ENCODE peak calls at places on chromosomes 5 and 9, in six cellular contexts. P is A549; R is CD8-positive, alpha-beta T cell; C is lower leg skin; J is cardiac fibroblast; A is tibial nerve. I is an unnamed sample.

GRCh38 chr5:3118321-3118720 is 366.8 kb upstream of the IRX2 start:
- DNase-seq in P (no peak), C (no peak), R (no peak), J (no peak), A (no peak), I (no peak)

GRCh38 chr5:16784088-16784487 is 152.0 kb downstream of the MYO10 start:
- DNase-seq in A (no peak), P (no peak), R (no peak), C (no peak), J (no peak), I (no peak)

GRCh38 chr5:56607074-56607473 is 208.3 kb upstream of the MAP3K1 start:
- DNase-seq in P (no peak), R (no peak), C (no peak), A (no peak), J (no peak), I (no peak)

GRCh38 chr5:136034492-136034891 is 5.7 kb downstream of the TGFBI start:
- DNase-seq in C (peak; percentile 77), P (no peak), R (no peak), A (no peak), J (no peak), I (no peak)

GRCh38 chr5:1557114-1557873 is 33.5 kb upstream of the LPCAT1 start:
- DNase-seq in R (no peak), C (peak; percentile 71), J (no peak), A (no peak), P (no peak), I (no peak)

GRCh38 chr5:147037517-147038205 is 159.1 kb upstream of the PPP2R2B start:
- DNase-seq in P (no peak), C (no peak), R (no peak), J (peak; percentile 68), A (no peak), I (no peak)

GRCh38 chr5:57277085-57277484 is 103.2 kb downstream of the GPBP1 start:
- DNase-seq in R (no peak), P (peak; percentile 18), A (no peak), J (peak; percentile 59), C (no peak), I (peak; percentile 8)

GRCh38 chr5:99621772-99622681 is 693.2 kb upstream of the CHD1 start:
- DNase-seq in C (no peak), A (no peak), P (no peak), J (no peak), R (no peak), I (no peak)

DNA sequence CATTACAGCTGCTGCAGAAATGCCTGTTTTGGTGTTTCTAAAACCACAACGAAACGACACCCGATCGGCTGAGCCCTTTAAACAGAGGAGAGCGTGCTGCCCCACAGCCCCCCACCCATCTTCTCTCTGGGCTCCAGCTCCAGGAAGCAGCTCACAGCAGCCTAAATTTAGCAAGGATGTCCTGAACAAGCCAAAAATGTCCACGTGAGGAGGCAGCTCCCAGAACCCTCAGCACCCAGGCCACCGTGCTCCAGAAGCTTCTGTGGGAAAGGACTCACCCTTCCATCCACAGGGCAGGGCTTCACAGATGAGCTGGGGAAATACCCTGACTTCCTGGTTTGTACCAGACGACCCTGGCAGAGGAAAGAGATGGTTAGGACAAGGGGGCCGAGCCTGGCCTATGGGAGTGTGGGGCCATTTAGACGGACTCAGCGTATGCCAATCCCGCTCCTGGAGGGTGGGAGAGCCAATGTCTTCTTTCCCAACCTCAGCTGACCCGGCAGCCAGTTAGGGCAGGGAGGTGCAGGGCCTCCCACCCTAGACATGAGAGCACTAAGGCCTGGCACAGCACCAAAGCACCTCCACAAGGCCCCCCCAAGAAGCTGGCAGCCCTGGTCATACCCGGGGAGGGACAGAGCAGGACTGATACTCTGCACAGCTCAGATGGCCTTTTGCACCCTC is 39.1 kb upstream of the SARDH start:
- DNase-seq in P (no peak), J (no peak), A (no peak), C (no peak), R (no peak), I (no peak)
- H3K4me3 ChIP-seq in P (no peak overlapping the region), J (no peak overlapping the region), A (no peak overlapping the region), C (no peak overlapping the region), R (no peak overlapping the region), I (no peak overlapping the region)

DNA sequence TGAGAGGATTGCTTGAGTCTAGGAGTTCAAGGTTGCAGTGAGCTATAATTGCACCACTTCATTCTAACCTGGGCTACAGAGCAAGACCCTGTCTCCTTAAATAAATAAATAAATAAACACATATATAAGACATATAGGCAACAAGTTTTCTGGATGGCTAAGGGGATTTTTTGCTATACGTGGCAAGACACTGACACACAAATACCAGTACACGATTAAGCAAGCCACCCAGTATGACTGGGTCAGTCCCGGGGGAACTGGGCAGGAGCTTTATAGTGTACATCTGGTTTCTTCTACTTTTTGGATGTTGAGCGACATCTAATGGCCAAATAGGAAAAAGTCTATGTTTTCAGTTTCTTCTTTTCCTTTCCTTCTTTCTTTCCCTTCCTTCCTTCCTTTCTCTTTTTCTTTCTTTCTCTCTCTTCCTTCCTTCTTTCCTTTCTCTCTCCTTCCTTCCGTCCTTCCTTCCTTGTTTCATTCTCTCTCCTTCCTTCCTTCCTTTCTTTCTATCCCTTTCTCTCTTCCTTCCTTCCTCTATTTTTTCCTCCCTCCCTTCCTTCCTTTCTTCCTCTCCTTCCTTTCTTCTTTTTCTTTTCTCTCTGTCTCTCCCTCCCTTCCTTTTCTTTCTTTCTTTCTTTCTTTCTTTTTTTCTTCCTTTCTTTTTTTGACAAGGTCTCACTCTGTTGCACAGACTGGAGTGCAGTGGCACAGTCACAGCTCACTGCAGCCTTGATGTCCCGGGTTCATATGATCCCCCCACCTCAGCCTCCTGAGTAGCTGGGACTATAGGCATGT is 47.0 kb upstream of the PLIN2 start:
- DNase-seq in A (peak; percentile 73), J (peak; percentile 96), P (peak; percentile 66), C (peak; percentile 94), R (peak; percentile 8), I (peak; percentile 71)
- H3K4me3 ChIP-seq in A (no peak overlapping the region), J (no peak overlapping the region), P (no peak overlapping the region), C (no peak overlapping the region), R (no peak overlapping the region), I (peak overlapping the region; percentile 2)

GRCh38 chr5:74673011-74673790 is 11.8 kb upstream of the HEXB start:
- DNase-seq in C (no peak), A (peak; percentile 17), P (no peak), R (no peak), J (peak; percentile 65), I (peak; percentile 44)
- H3K4me3 ChIP-seq in C (no peak overlapping the region), A (peak overlapping the region; percentile 33), P (no peak overlapping the region), R (no peak overlapping the region), J (no peak overlapping the region), I (no peak overlapping the region)

GRCh38 chr5:171340491-171340890 is 31.4 kb downstream of the TLX3 start:
- DNase-seq in P (no peak), A (no peak), J (no peak), R (no peak), C (no peak), I (no peak)

GRCh38 chr5:171340042-171340441 is 31.0 kb downstream of the TLX3 start:
- DNase-seq in C (no peak), P (no peak), R (no peak), J (no peak), A (no peak), I (no peak)

GRCh38 chr5:171335616-171336015 is 26.6 kb downstream of the TLX3 start:
- DNase-seq in J (no peak), R (no peak), P (no peak), A (no peak), C (no peak), I (no peak)

GRCh38 chr5:171336486-171337206 is 27.6 kb downstream of the TLX3 start:
- DNase-seq in A (peak; percentile 13), J (peak; percentile 76), P (peak; percentile 32), C (no peak), R (no peak), I (no peak)

GRCh38 chr5:171337207-171337562 is 28.1 kb downstream of the TLX3 start:
- DNase-seq in A (no peak), P (no peak), J (no peak), R (no peak), C (no peak), I (no peak)
- H3K4me3 ChIP-seq in A (peak overlapping the region; percentile 40), P (peak overlapping the region; percentile 49), J (peak overlapping the region; percentile 48), R (peak overlapping the region; percentile 46), C (no peak overlapping the region), I (no peak overlapping the region)

I was measured in SK-N-SH.